ENCODE peak calls at places on chromosomes 13 and 19, in four cellular contexts. G, Z, B and Q are unnamed samples.

GRCh38 chr19:23972161-23972560 is 57.5 kb downstream of the ZNF726 start:
- DNase-seq in G (no peak), Z (no peak), B (no peak), Q (no peak)

GRCh38 chr19:15251749-15252397 is 19.6 kb upstream of the EPHX3 start:
- DNase-seq in G (peak), Z (peak), B (peak), Q (peak)

GRCh38 chr13:31749929-31750328 is 10.6 kb downstream of the RXFP2 start:
- DNase-seq in G (no peak), Z (peak), B (peak), Q (no peak)

GRCh38 chr13:80342541-80343371 is 1.8 kb upstream of the SPRY2 start:
- DNase-seq in G (peak), Z (peak), B (peak), Q (peak)

GRCh38 chr19:10797541-10798256 is 38.3 kb downstream of the TMED1 start:
- DNase-seq in G (no peak), Z (no peak), B (no peak), Q (no peak)

GRCh38 chr13:113404723-113405471 is 41.0 kb upstream of the GRTP1 start:
- DNase-seq in G (no peak), Z (no peak), B (no peak), Q (no peak)

GRCh38 chr19:47719047-47719885 is 6.0 kb downstream of the EHD2 start:
- DNase-seq in G (peak), Z (peak), B (peak), Q (peak)

GRCh38 chr13:48533207-48533499 is 273 bp upstream of the RCBTB2 start:
- DNase-seq in G (no peak), Z (no peak), B (peak), Q (no peak)

GRCh38 chr19:42332059-42332458 is 6.6 kb downstream of the MEGF8 start:
- DNase-seq in G (no peak), Z (no peak), B (no peak), Q (no peak)

GRCh38 chr13:44331912-44332840 is 41.4 kb upstream of the SERP2 start:
- DNase-seq in G (peak), Z (peak), B (no peak), Q (peak)
- H3K27ac ChIP-seq in G (peak), Z (no peak), B (no peak), Q (no peak)

GRCh38 chr19:2464389-2464788 is 7.6 kb upstream of the LMNB2 start:
- DNase-seq in G (no peak), Z (no peak), B (no peak), Q (no peak)
- H3K27ac ChIP-seq in G (no peak), Z (no peak), B (peak), Q (no peak)

GRCh38 chr19:49913720-49914119 is 15.3 kb upstream of the ATF5 start:
- DNase-seq in G (no peak), Z (no peak), B (no peak), Q (peak)

GRCh38 chr19:49912965-49913685 is 15.9 kb upstream of the ATF5 start:
- DNase-seq in G (no peak), Z (no peak), B (no peak), Q (no peak)

GRCh38 chr19:49910179-49910578 is 13.5 kb upstream of the IL4I1 start:
- DNase-seq in G (no peak), Z (no peak), B (no peak), Q (no peak)

GRCh38 chr19:49908480-49909420 is 12.1 kb upstream of the IL4I1 start:
- DNase-seq in G (no peak), Z (no peak), B (no peak), Q (no peak)

DNA sequence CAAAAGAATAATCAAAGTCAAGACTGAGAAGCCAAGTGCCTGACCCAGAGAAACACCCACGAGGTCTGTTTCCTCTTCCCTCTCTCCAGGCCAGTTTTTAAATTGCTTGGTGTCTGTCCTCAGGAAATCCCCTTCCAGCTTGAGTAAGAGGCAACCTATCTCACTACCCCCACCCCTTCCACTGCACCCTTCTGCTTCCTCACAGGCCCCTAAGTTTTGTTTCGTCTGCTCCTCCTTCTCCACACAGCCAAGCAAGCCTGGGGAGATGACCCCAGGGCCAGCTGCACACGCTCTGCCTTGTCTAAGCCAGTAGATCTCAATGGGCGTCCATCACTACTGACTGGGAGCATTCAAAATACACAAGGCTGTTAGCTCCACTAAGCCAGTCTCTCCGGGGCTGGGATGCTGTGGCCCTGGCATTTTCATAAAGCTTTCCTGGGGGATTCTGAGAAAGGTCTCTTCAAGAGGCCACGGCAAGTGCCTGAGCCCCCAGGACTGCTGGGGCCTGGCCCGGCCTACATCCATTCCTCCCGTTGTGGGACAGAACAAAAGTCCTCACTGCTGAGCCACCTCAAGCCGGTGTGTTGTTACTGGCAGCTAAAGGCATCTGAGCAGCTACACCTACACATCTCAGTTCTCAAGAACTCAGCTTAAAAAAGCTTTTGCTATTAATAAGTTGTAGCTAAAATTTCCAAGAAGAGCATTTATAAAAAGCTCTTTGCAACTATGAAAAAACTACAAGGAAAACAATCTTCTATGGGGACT is 14.9 kb upstream of the IL4I1 start:
- DNase-seq in G (no peak), Z (no peak), B (no peak), Q (no peak)
- H3K27ac ChIP-seq in G (peak), Z (no peak), B (peak), Q (no peak)

GRCh38 chr13:39451301-39451700 is 151.7 kb downstream of the LHFPL6 start:
- DNase-seq in G (no peak), Z (peak), B (no peak), Q (no peak)

GRCh38 chr13:39451860-39452301 is 151.1 kb downstream of the LHFPL6 start:
- DNase-seq in G (peak), Z (peak), B (no peak), Q (peak)

GRCh38 chr13:39452412-39452811 is 150.6 kb downstream of the LHFPL6 start:
- DNase-seq in G (no peak), Z (peak), B (no peak), Q (no peak)

GRCh38 chr13:39450176-39450575 is 152.8 kb downstream of the LHFPL6 start:
- DNase-seq in G (no peak), Z (no peak), B (no peak), Q (no peak)

DNA sequence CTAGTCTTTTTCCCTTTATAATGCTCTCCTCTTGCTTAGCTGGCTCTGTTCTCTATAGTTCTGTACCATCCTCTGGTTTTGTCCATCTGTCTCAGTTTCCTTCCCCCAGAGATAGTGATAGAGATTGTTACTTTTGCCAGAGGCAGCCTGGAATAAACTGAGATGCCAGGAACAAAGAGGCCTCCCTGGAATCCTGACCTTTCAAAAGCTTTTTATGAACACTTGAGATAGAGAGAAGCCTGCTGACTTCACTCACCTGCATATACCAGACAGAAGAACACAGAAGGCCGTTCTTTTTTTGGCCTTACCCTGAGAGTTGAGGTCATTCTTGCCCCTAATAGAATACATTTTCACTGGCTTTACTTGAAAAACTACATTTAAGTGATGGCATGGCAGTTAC is 150.2 kb downstream of the LHFPL6 start:
- DNase-seq in G (no peak), Z (no peak), B (no peak), Q (no peak)
- H3K27ac ChIP-seq in G (no peak), Z (no peak), B (no peak), Q (no peak)

DNA sequence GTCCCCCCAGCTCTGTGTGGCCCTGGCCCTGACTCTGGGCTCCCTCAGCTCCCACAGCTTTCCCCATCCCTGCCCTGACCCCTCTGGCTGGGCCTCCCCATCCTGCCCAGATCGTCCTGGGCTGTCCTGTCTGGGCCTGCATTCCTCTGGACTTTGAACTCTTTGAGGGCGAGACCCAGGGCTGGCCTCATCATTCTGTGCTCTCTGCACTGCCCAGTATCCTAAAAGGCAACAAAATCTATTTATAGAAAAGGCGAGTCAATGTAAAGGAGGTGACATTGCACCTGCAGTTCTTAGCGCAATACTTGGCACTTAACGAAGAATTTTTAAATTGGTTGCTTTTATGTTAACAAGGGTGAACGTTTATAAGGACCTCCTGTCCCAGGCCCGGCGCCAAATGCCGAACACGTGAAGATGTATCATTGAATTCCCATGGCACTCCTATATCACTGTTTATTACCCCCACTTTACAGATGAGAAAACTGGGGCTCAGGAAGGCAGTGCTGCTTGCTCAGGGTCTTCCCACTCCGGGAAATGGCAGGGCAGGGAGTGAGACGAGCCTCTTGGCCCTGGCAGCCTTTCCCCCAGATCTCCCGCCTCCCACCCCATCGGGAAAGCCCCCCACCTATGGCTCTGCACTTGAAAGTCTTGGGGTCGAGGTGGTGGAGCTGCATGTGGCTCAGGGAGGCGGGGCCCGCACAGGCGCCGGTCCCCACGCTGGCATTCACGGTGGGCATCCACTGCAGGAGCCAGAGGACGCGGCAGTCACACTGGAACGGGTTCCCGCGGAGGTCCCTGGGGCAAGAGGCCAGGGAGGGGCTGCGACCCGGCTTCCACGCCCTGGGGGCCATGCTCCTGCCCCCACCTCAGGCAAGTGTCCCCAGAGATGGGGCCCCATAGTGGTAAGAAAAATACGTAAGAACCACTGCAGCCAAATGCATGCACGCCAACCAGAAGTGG is 3.8 kb downstream of the LGI4 start:
- DNase-seq in G (no peak), Z (no peak), B (no peak), Q (no peak)
- H3K27ac ChIP-seq in G (no peak), Z (no peak), B (peak), Q (no peak)

DNA sequence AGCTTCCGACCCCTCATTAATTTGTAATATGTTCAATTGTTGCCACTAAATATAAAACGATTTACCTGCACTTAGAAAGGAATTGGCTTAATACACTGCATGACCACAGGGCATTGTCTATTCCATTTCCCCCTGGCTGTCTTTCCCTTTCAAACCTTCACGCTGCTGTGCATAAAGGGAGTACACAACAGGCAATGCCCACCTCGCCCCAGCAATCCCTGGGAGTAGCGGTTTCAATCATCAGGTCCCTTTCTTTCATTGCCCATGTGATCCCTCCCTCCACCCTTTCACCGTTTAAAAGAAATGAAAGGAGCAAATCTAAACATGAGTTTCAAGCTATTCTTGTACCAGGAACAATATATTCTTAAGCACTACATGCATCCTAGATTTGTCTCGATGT is 123.3 kb upstream of the ARGLU1 start:
- DNase-seq in G (no peak), Z (no peak), B (no peak), Q (no peak)
- H3K27ac ChIP-seq in G (no peak), Z (no peak), B (no peak), Q (peak)